ENCODE peak calls at places on chromosome 2, in five cellular contexts. T, J, K, F and Y are unnamed samples. For H3K9me3, the result is how much of the 10 kb centered on the place peaks cover.

GRCh38 chr2:199364153-199364552 is 93.6 kb downstream of the SATB2 start:
- DNase-seq in T (no peak), J (no peak), K (no peak), F (no peak), Y (no peak)

GRCh38 chr2:134246154-134246874 is 7.6 kb upstream of the MGAT5 start:
- DNase-seq in T (peak), J (no peak), K (no peak), F (no peak), Y (no peak)

GRCh38 chr2:238289574-238289973 is 1.2 kb upstream of the PER2 start:
- DNase-seq in T (no peak), J (no peak), K (no peak), F (no peak), Y (no peak)

GRCh38 chr2:48278590-48278989 is 251.4 kb upstream of the STON1 start:
- DNase-seq in T (no peak), J (no peak), K (no peak), F (no peak), Y (no peak)

GRCh38 chr2:131016826-131017596 is 76.2 kb downstream of the FAM168B start:
- DNase-seq in T (no peak), J (no peak), K (peak), F (no peak), Y (no peak)

GRCh38 chr2:140814141-140814540 is 1316.7 kb downstream of the LRP1B start:
- DNase-seq in T (no peak), J (no peak), K (no peak), F (no peak), Y (no peak)

GRCh38 chr2:100242891-100243670 is 79.2 kb downstream of the LONRF2 start:
- DNase-seq in T (peak), J (peak), K (peak), F (peak), Y (peak)

GRCh38 chr2:69017876-69018275 is 4.9 kb downstream of the ANTXR1 start:
- DNase-seq in T (no peak), J (no peak), K (no peak), F (no peak), Y (no peak)

GRCh38 chr2:9336534-9337354 is 86.6 kb downstream of the ITGB1BP1 start:
- DNase-seq in T (no peak), J (peak), K (no peak), F (peak), Y (peak)

DNA sequence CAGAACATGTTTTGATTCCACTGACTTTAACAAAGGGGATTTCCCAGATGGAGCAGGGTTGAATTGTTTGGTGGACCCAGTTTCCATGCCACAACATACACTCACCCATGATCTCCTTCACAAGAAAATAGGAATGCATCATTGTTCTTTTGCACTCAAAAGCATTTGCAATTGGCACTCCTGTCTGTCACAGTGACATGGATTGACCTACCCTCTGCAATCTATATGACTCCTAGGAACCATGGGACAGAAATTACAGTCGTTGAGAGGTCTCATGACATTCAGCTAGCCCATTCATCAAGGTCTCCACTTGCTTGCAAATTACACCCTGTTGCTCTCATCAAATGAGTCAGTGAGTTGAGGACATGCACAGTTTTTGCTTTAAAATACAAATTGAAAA is 448.5 kb downstream of the LPIN1 start:
- DNase-seq in T (no peak), J (no peak), K (no peak), F (no peak), Y (no peak)
- H3K9me3 ChIP-seq in T (under half), J (under half), K (under half), F (under half), Y (under half)

GRCh38 chr2:180352620-180353019 is 345.5 kb upstream of the CWC22 start:
- DNase-seq in T (no peak), J (no peak), K (no peak), F (no peak), Y (no peak)

GRCh38 chr2:180358458-180358857 is 351.4 kb upstream of the CWC22 start:
- DNase-seq in T (no peak), J (no peak), K (no peak), F (no peak), Y (no peak)

GRCh38 chr2:180359522-180360282 is 352.6 kb upstream of the CWC22 start:
- DNase-seq in T (no peak), J (no peak), K (no peak), F (no peak), Y (peak)

GRCh38 chr2:180360283-180360618 is 353.2 kb upstream of the CWC22 start:
- DNase-seq in T (no peak), J (no peak), K (no peak), F (no peak), Y (no peak)

GRCh38 chr2:180356676-180357075 is 349.6 kb upstream of the CWC22 start:
- DNase-seq in T (no peak), J (no peak), K (no peak), F (no peak), Y (no peak)
- H3K4me3 ChIP-seq in T (no peak), J (no peak), K (no peak), F (no peak), Y (no peak)

GRCh38 chr2:173502296-173502695 is 147.6 kb downstream of the CDCA7 start:
- DNase-seq in T (no peak), J (no peak), K (no peak), F (no peak), Y (no peak)
- H3K9me3 ChIP-seq in T (under half), J (under half), K (under half), F (under half), Y (under half)

GRCh38 chr2:128384446-128384845 is 65.8 kb upstream of the HS6ST1 start:
- DNase-seq in T (no peak), J (peak), K (peak), F (no peak), Y (peak)
- H3K4me3 ChIP-seq in T (no peak), J (no peak), K (no peak), F (no peak), Y (no peak)